ENCODE peak calls at places on chromosomes 13 and 19, in eight cellular contexts. H, R, Z, W, I, S, P and T are unnamed samples.

GRCh38 chr19:7333198-7334118 is 15.3 kb upstream of the ARHGEF18 start:
- DNase-seq in H (no peak), R (no peak), Z (peak), W (peak), I (no peak), S (no peak), P (no peak), T (no peak)

GRCh38 chr13:100547805-100548204 is 40.8 kb downstream of the GGACT start:
- DNase-seq in H (no peak), R (no peak), Z (no peak), W (no peak), I (no peak), S (no peak), P (no peak), T (no peak)

GRCh38 chr19:3710265-3710812 is 2.2 kb downstream of the TJP3 start:
- DNase-seq in H (peak), R (no peak), Z (peak), W (peak), I (no peak), S (no peak), P (peak), T (no peak)

GRCh38 chr13:43057653-43058317 is 34.4 kb downstream of the DNAJC15 start:
- DNase-seq in H (no peak), R (peak), Z (no peak), W (peak), I (no peak), S (peak), P (no peak), T (no peak)

GRCh38 chr19:12872255-12872654 is 9.0 kb downstream of the DNASE2 start:
- DNase-seq in H (no peak), R (no peak), Z (no peak), W (no peak), I (no peak), S (no peak), P (no peak), T (no peak)

GRCh38 chr19:7852851-7853759 is 21.1 kb downstream of the PRR36 start:
- DNase-seq in H (peak), R (no peak), Z (peak), W (peak), I (peak), S (peak), P (peak), T (peak)

GRCh38 chr19:16801599-16801998 is 27.6 kb upstream of the SIN3B start:
- DNase-seq in H (no peak), R (no peak), Z (no peak), W (no peak), I (no peak), S (no peak), P (peak), T (no peak)

GRCh38 chr19:10543420-10544241 is at the start of gene ATG4D:
- DNase-seq in H (peak), R (peak), Z (peak), W (peak), I (peak), S (peak), P (peak), T (peak)

GRCh38 chr19:19257137-19257536 is 16.0 kb downstream of the TM6SF2 start:
- DNase-seq in H (no peak), R (no peak), Z (no peak), W (no peak), I (no peak), S (no peak), P (no peak), T (no peak)

GRCh38 chr19:46000497-46001246 is 5.4 kb downstream of the CCDC61 start:
- DNase-seq in H (peak), R (peak), Z (peak), W (no peak), I (peak), S (peak), P (no peak), T (peak)

GRCh38 chr19:6576869-6577281 is 14.1 kb downstream of the CD70 start:
- DNase-seq in H (no peak), R (no peak), Z (no peak), W (no peak), I (no peak), S (no peak), P (no peak), T (no peak)

GRCh38 chr13:37076818-37077217 is 17.3 kb upstream of the SUPT20H start:
- DNase-seq in H (no peak), R (no peak), Z (no peak), W (no peak), I (no peak), S (no peak), P (no peak), T (no peak)

GRCh38 chr19:5254944-5255343 is 85.7 kb downstream of the PTPRS start:
- DNase-seq in H (no peak), R (no peak), Z (no peak), W (no peak), I (no peak), S (no peak), P (no peak), T (no peak)

GRCh38 chr19:18109731-18110671 is 12.4 kb downstream of the MAST3 start:
- DNase-seq in H (peak), R (no peak), Z (peak), W (peak), I (no peak), S (peak), P (no peak), T (no peak)

GRCh38 chr13:66835040-66835628 is 395.0 kb downstream of the PCDH9 start:
- DNase-seq in H (peak), R (no peak), Z (no peak), W (peak), I (peak), S (no peak), P (no peak), T (no peak)

GRCh38 chr19:55508120-55508519 is 19.9 kb downstream of the SSC5D start:
- DNase-seq in H (no peak), R (no peak), Z (no peak), W (no peak), I (no peak), S (no peak), P (no peak), T (no peak)

GRCh38 chr13:94329754-94330551 is 149.5 kb downstream of the DCT start:
- DNase-seq in H (no peak), R (no peak), Z (no peak), W (no peak), I (no peak), S (no peak), P (no peak), T (no peak)

GRCh38 chr19:4933528-4933927 is 24.2 kb downstream of the UHRF1 start:
- DNase-seq in H (no peak), R (no peak), Z (no peak), W (no peak), I (no peak), S (no peak), P (no peak), T (no peak)

GRCh38 chr19:33684550-33685303 is 63.0 kb downstream of the CHST8 start:
- DNase-seq in H (peak), R (no peak), Z (peak), W (no peak), I (no peak), S (no peak), P (no peak), T (no peak)

GRCh38 chr19:48571378-48572162 is 19.6 kb downstream of the SULT2B1 start:
- DNase-seq in H (no peak), R (no peak), Z (no peak), W (no peak), I (no peak), S (no peak), P (no peak), T (no peak)

GRCh38 chr13:63288576-63288975 is 1872.9 kb upstream of the PCDH20 start:
- DNase-seq in H (no peak), R (no peak), Z (no peak), W (no peak), I (no peak), S (no peak), P (no peak), T (no peak)

GRCh38 chr19:48194041-48194871 is 23.8 kb downstream of the ZSWIM9 start:
- DNase-seq in H (no peak), R (no peak), Z (no peak), W (peak), I (no peak), S (peak), P (peak), T (no peak)

GRCh38 chr13:98216135-98216565 is 39.1 kb upstream of the RNF113B start:
- DNase-seq in H (peak), R (no peak), Z (no peak), W (no peak), I (no peak), S (no peak), P (no peak), T (no peak)

GRCh38 chr19:1388637-1389026 is 4.9 kb downstream of the NDUFS7 start:
- DNase-seq in H (no peak), R (no peak), Z (no peak), W (no peak), I (no peak), S (no peak), P (no peak), T (no peak)